ENCODE peak calls at places on chromosomes 6 and 20, in eight cellular contexts. T is neural progenitor cell, Q is psoas muscle, P is tibial nerve, O is Peyer's patch, C is fibroblast of the aortic adventitia, M is coronary artery, A is A549. I is an unnamed sample.

GRCh38 chr6:28747083-28747630 is 176.6 kb downstream of the TRIM27 start:
- DNase-seq in A (no peak), T (peak), M (no peak), C (no peak), Q (no peak), O (no peak), P (no peak), I (no peak)

GRCh38 chr6:4281341-4282293 is 146.2 kb upstream of the ECI2 start:
- DNase-seq in Q (peak), P (no peak), T (peak), O (peak), C (peak), A (no peak), M (no peak), I (no peak)

GRCh38 chr6:108589244-108589730 is 28.6 kb downstream of the FOXO3 start:
- DNase-seq in M (peak), O (peak), P (peak), A (peak), T (peak), Q (peak), C (peak), I (peak)

GRCh38 chr20:15162061-15162740 is 824.8 kb upstream of the FLRT3 start:
- DNase-seq in P (no peak), O (no peak), Q (no peak), T (no peak), A (no peak), C (peak), M (no peak), I (no peak)

GRCh38 chr20:62063601-62063980 is 2.1 kb downstream of the TAF4 start:
- DNase-seq in T (peak), Q (peak), C (peak), O (no peak), M (no peak), P (no peak), A (no peak), I (peak)

GRCh38 chr6:159978291-159979135 is 9.6 kb downstream of the IGF2R start:
- DNase-seq in M (no peak), T (peak), A (no peak), C (no peak), Q (no peak), P (no peak), O (no peak), I (no peak)

GRCh38 chr6:131949615-131949908 is 1.6 kb downstream of the CCN2 start:
- DNase-seq in P (no peak), A (no peak), C (peak), M (no peak), T (no peak), Q (no peak), O (no peak), I (peak)

GRCh38 chr20:50883856-50884255 is 47.4 kb downstream of the ADNP start:
- DNase-seq in Q (no peak), C (no peak), P (no peak), O (peak), T (no peak), M (no peak), A (no peak), I (no peak)

GRCh38 chr6:122530440-122531046 is 58.9 kb upstream of the SERINC1 start:
- DNase-seq in C (peak), A (peak), T (peak), Q (no peak), O (peak), P (no peak), M (no peak), I (peak)

GRCh38 chr6:128069180-128069579 is 168.3 kb upstream of the THEMIS start:
- DNase-seq in T (no peak), C (peak), O (no peak), Q (no peak), M (no peak), A (no peak), P (no peak), I (peak)

GRCh38 chr20:50991076-50991475 is 31.8 kb downstream of the KCNG1 start:
- DNase-seq in C (no peak), P (no peak), O (no peak), M (no peak), Q (no peak), T (no peak), A (no peak), I (no peak)

GRCh38 chr6:121881974-121882667 is 446.7 kb downstream of the GJA1 start:
- DNase-seq in C (peak), A (no peak), O (no peak), T (no peak), M (no peak), P (no peak), Q (no peak), I (peak)

GRCh38 chr6:138526822-138527235 is 27.5 kb upstream of the NHSL1 start:
- DNase-seq in A (no peak), T (peak), M (no peak), Q (no peak), P (no peak), O (no peak), C (peak), I (no peak)

GRCh38 chr6:15520616-15521203 is 142.1 kb downstream of the DTNBP1 start:
- DNase-seq in O (peak), T (no peak), C (no peak), P (no peak), M (no peak), A (no peak), Q (no peak), I (no peak)

GRCh38 chr6:105250523-105250922 is 70.7 kb upstream of the POPDC3 start:
- DNase-seq in T (no peak), C (peak), A (peak), Q (no peak), P (no peak), M (no peak), O (no peak), I (peak)

GRCh38 chr6:121480099-121480713 is 44.8 kb downstream of the GJA1 start:
- DNase-seq in O (no peak), P (no peak), Q (no peak), T (no peak), A (peak), M (no peak), C (no peak), I (no peak)

GRCh38 chr6:33988121-33989015 is 157.5 kb downstream of the GRM4 start:
- DNase-seq in A (no peak), T (no peak), P (no peak), O (peak), C (no peak), Q (no peak), M (peak), I (no peak)

GRCh38 chr20:50308166-50308512 is 117.5 kb downstream of the CEBPB start:
- DNase-seq in Q (no peak), A (no peak), O (no peak), C (no peak), T (no peak), P (no peak), M (no peak), I (no peak)

GRCh38 chr20:11124849-11125505 is 451.2 kb upstream of the JAG1 start:
- DNase-seq in P (no peak), C (no peak), A (no peak), O (no peak), T (no peak), Q (no peak), M (no peak), I (no peak)

GRCh38 chr6:34718867-34719441 is 22.4 kb upstream of the ILRUN start:
- DNase-seq in T (no peak), A (no peak), O (no peak), Q (no peak), M (no peak), P (no peak), C (peak), I (no peak)

GRCh38 chr6:7919871-7920270 is 9.3 kb upstream of the TXNDC5 start:
- DNase-seq in O (peak), T (no peak), Q (no peak), C (peak), A (peak), P (no peak), M (no peak), I (peak)

DNA sequence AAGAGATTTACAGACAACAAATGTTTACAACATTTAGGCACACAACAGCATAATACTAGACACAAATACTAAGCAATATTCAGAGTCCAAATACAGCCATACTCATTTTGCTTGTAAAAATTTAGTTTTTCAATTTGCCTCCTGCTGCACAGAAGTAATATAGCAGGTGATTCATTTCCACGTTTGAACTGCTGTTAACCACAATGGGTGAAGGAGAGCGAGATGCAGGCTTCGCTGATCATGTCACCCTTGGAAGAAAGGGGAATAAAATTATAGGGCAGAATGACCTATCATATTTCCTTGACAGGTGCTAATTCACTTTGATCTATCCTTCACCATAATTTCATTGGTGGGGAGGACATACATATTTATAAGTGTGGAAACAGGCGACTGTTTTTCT is 643.8 kb upstream of the AGPAT4 start:
- DNase-seq in T (no peak), Q (no peak), C (no peak), A (no peak), O (no peak), M (no peak), P (no peak), I (no peak)
- TF ChIP-seq CTCF in T (no peak), Q (no peak), C (no peak), A (no peak), O (no peak), M (no peak), P (no peak), I (no peak)

GRCh38 chr6:116475151-116475550 is 14.0 kb downstream of the CALHM6 start:
- DNase-seq in T (no peak), A (no peak), Q (no peak), M (no peak), C (no peak), P (no peak), O (no peak), I (no peak)
- H3K4me3 ChIP-seq in T (no peak), A (no peak), Q (no peak), M (no peak), C (no peak), P (no peak), O (no peak), I (no peak)

DNA sequence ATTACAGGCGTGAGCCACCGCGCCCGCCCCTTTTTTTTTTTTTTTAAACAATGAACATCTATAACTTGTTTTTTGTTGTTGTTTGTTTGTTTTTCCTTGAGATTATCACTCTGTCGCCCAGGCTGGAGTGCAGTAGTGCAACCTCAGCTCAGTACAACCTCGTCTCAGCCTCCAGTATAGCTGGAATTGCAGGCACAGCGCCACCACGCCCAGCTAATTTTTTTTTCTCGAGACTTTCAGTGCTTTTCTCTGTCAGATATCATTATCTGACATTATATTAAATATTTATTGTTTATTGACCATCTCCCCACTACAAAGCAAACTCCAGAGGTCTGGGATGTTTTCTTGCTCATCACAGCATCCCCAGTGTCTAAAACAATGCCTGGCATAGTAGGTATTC is 2.3 kb upstream of the DLK2 start:
- DNase-seq in M (no peak), A (peak), T (no peak), O (no peak), P (no peak), Q (no peak), C (no peak), I (no peak)
- TF ChIP-seq CTCF in M (no peak), A (peak), T (peak), O (no peak), P (no peak), Q (no peak), C (no peak), I (no peak)

DNA sequence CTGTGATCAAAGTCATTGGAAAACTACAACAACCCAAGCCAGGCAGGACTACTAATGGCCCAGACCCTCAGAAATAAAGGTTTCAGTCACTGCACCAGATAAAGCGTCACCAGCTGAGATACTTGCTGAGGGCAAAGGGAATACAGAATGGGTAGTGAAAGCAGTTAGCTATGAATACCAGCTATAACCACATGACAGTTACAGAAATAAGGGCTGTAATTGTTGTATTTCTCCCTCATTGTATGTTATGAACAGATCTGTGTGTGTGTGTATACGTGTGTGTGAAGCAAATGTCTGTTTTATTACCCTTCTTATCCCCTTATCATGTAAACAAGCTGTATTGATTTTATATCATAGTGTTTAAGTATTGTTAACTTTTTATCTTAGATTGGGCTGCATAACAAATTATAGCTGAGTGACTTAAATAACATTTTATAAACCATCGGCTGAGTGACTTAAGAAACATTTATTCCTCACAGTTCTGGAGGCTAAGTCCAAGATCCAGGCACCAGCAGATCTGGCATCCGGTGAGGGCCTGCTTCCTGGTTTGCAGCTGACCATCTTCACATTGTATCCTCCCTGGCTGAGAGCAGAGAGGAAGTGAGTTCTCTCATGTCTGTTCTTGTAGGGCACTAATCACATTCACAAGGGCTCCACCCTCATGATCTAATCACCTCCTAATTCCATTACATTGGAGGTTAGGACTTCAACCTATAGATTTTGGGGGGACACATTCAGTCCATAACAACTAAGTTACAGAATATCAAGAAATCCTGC is 46.0 kb upstream of the VSX1 start:
- DNase-seq in C (no peak), M (no peak), P (no peak), O (no peak), Q (no peak), T (no peak), A (no peak), I (no peak)
- H3K4me3 ChIP-seq in C (no peak), M (no peak), P (no peak), O (no peak), Q (no peak), T (no peak), A (no peak), I (no peak)

DNA sequence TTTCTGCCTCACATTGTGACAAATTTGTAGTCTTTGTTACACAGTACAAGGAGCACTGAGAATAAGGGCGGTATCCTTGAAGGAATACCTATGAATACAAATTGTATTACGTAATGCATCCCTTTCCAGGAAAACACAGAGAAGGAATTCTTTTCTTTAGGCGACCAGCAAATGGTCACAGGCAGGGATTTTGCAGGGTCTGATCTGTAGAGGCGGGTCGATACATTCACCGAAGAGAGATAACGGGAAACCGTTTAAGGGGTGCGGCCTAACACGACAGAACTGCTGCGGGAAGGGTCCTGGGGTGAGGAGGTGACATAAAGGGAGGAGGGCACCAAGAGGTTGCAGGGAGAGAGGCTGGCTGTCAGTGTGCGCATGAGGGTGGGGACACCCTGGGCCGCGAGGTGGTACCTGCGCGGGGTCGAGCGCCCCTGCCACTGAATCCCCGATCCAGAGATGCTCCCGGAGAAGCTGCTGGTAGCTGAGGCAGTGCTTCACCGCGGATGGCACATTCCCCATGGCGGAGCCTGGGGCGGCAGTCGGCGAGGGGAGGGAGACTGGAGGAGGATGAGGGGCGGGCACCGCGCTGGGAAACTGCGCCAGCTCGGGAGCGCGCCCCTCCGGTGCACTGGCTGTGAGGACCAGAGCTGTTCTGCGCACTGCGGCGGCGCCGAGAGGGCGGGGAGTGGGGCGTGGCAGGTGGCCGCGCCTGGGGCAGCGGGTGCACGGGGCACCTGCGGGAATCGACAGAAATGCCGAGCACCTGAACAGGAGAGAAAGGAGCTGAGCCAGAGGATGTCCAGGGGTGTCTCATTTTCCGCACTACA is at the start of gene HMGCLL1:
- DNase-seq in O (no peak), P (no peak), T (peak), Q (peak), M (no peak), A (peak), C (no peak), I (no peak)
- TF ChIP-seq CTCF in O (no peak), P (no peak), T (no peak), Q (no peak), M (no peak), A (no peak), C (no peak), I (no peak)